ENCODE peak calls at places on chromosomes 13 and 19, in eight cellular contexts. One of them, this sample, is unnamed.

GRCh38 chr13:42794572-42795275 is 13.3 kb downstream of the FAM216B start:
- DNase-seq in gastrocnemius medialis: no peak
- DNase-seq in breast epithelium: no peak
- DNase-seq in GM12878: no peak
- DNase-seq in A549: no peak
- DNase-seq in K562: no peak
- DNase-seq in heart left ventricle: no peak
- DNase-seq in ovary: no peak
- DNase-seq in this sample: no peak

GRCh38 chr19:51784922-51785690 is 9.9 kb upstream of the FPR3 start:
- DNase-seq in breast epithelium: no peak
- DNase-seq in A549: no peak
- DNase-seq in heart left ventricle: peak
- DNase-seq in GM12878: peak
- DNase-seq in gastrocnemius medialis: peak
- DNase-seq in ovary: no peak
- DNase-seq in K562: no peak
- DNase-seq in this sample: no peak

GRCh38 chr13:99990045-99990977 is 8.7 kb downstream of the ZIC2 start:
- DNase-seq in heart left ventricle: no peak
- DNase-seq in ovary: no peak
- DNase-seq in gastrocnemius medialis: no peak
- DNase-seq in breast epithelium: no peak
- DNase-seq in K562: no peak
- DNase-seq in A549: no peak
- DNase-seq in GM12878: no peak
- DNase-seq in this sample: no peak

GRCh38 chr13:47858678-47859050 is 142.4 kb downstream of the SUCLA2 start:
- DNase-seq in breast epithelium: no peak
- DNase-seq in GM12878: no peak
- DNase-seq in ovary: no peak
- DNase-seq in heart left ventricle: no peak
- DNase-seq in A549: no peak
- DNase-seq in K562: no peak
- DNase-seq in gastrocnemius medialis: no peak
- DNase-seq in this sample: no peak

GRCh38 chr19:8391274-8392016 is 1.3 kb downstream of the RAB11B start:
- DNase-seq in gastrocnemius medialis: no peak
- DNase-seq in K562: no peak
- DNase-seq in GM12878: no peak
- DNase-seq in heart left ventricle: no peak
- DNase-seq in ovary: no peak
- DNase-seq in breast epithelium: no peak
- DNase-seq in A549: no peak
- DNase-seq in this sample: peak

GRCh38 chr13:98853791-98854191 is 101.3 kb upstream of the SLC15A1 start:
- DNase-seq in A549: no peak
- DNase-seq in breast epithelium: no peak
- DNase-seq in ovary: no peak
- DNase-seq in heart left ventricle: no peak
- DNase-seq in gastrocnemius medialis: peak
- DNase-seq in GM12878: peak
- DNase-seq in K562: no peak
- DNase-seq in this sample: peak

GRCh38 chr13:98384739-98385138 is 192.2 kb downstream of the STK24 start:
- DNase-seq in gastrocnemius medialis: no peak
- DNase-seq in ovary: no peak
- DNase-seq in heart left ventricle: no peak
- DNase-seq in breast epithelium: no peak
- DNase-seq in K562: no peak
- DNase-seq in GM12878: no peak
- DNase-seq in A549: no peak
- DNase-seq in this sample: no peak

GRCh38 chr13:33445024-33445423 is 159.5 kb upstream of the STARD13 start:
- DNase-seq in ovary: no peak
- DNase-seq in A549: no peak
- DNase-seq in GM12878: no peak
- DNase-seq in gastrocnemius medialis: no peak
- DNase-seq in breast epithelium: no peak
- DNase-seq in heart left ventricle: no peak
- DNase-seq in K562: no peak
- DNase-seq in this sample: no peak

GRCh38 chr13:61824168-61824567 is 408.5 kb upstream of the PCDH20 start:
- DNase-seq in A549: no peak
- DNase-seq in heart left ventricle: no peak
- DNase-seq in GM12878: no peak
- DNase-seq in ovary: no peak
- DNase-seq in K562: no peak
- DNase-seq in gastrocnemius medialis: no peak
- DNase-seq in breast epithelium: no peak
- DNase-seq in this sample: no peak

GRCh38 chr19:5251096-5252065 is 89.2 kb downstream of the PTPRS start:
- DNase-seq in heart left ventricle: no peak
- DNase-seq in K562: no peak
- DNase-seq in A549: no peak
- DNase-seq in ovary: no peak
- DNase-seq in GM12878: no peak
- DNase-seq in gastrocnemius medialis: no peak
- DNase-seq in breast epithelium: no peak
- DNase-seq in this sample: no peak

GRCh38 chr13:110924639-110924934 is 9.7 kb upstream of the ANKRD10 start:
- DNase-seq in gastrocnemius medialis: no peak
- DNase-seq in GM12878: no peak
- DNase-seq in heart left ventricle: no peak
- DNase-seq in ovary: no peak
- DNase-seq in breast epithelium: no peak
- DNase-seq in K562: no peak
- DNase-seq in A549: no peak
- DNase-seq in this sample: no peak

GRCh38 chr19:35986664-35987570 is 8.1 kb upstream of the SDHAF1 start:
- DNase-seq in ovary: no peak
- DNase-seq in heart left ventricle: no peak
- DNase-seq in GM12878: no peak
- DNase-seq in breast epithelium: no peak
- DNase-seq in K562: peak
- DNase-seq in gastrocnemius medialis: no peak
- DNase-seq in A549: peak
- DNase-seq in this sample: no peak

GRCh38 chr19:19260417-19260816 is 12.7 kb downstream of the TM6SF2 start:
- DNase-seq in gastrocnemius medialis: no peak
- DNase-seq in heart left ventricle: no peak
- DNase-seq in A549: no peak
- DNase-seq in breast epithelium: no peak
- DNase-seq in GM12878: no peak
- DNase-seq in ovary: no peak
- DNase-seq in K562: no peak
- DNase-seq in this sample: no peak

GRCh38 chr19:40147693-40148347 is 43.4 kb upstream of the MAP3K10 start:
- DNase-seq in heart left ventricle: no peak
- DNase-seq in breast epithelium: no peak
- DNase-seq in A549: peak
- DNase-seq in ovary: no peak
- DNase-seq in GM12878: no peak
- DNase-seq in K562: no peak
- DNase-seq in gastrocnemius medialis: no peak
- DNase-seq in this sample: no peak

GRCh38 chr13:64274481-64275217 is 2859.0 kb upstream of the PCDH20 start:
- DNase-seq in heart left ventricle: no peak
- DNase-seq in K562: peak
- DNase-seq in ovary: no peak
- DNase-seq in gastrocnemius medialis: no peak
- DNase-seq in GM12878: no peak
- DNase-seq in breast epithelium: no peak
- DNase-seq in A549: no peak
- DNase-seq in this sample: no peak

GRCh38 chr19:3304871-3305423 is 61.4 kb upstream of the NFIC start:
- DNase-seq in GM12878: peak
- DNase-seq in A549: peak
- DNase-seq in breast epithelium: peak
- DNase-seq in K562: peak
- DNase-seq in heart left ventricle: peak
- DNase-seq in gastrocnemius medialis: peak
- DNase-seq in ovary: peak
- DNase-seq in this sample: peak

GRCh38 chr13:107847406-107847805 is 367.9 kb downstream of the LIG4 start:
- DNase-seq in gastrocnemius medialis: no peak
- DNase-seq in A549: no peak
- DNase-seq in heart left ventricle: no peak
- DNase-seq in GM12878: no peak
- DNase-seq in K562: no peak
- DNase-seq in ovary: no peak
- DNase-seq in breast epithelium: no peak
- DNase-seq in this sample: no peak

GRCh38 chr13:49110122-49110831 is 109.9 kb upstream of the MLNR start:
- DNase-seq in A549: peak
- DNase-seq in GM12878: peak
- DNase-seq in ovary: peak
- DNase-seq in K562: peak
- DNase-seq in gastrocnemius medialis: peak
- DNase-seq in breast epithelium: peak
- DNase-seq in heart left ventricle: peak
- DNase-seq in this sample: peak

DNA sequence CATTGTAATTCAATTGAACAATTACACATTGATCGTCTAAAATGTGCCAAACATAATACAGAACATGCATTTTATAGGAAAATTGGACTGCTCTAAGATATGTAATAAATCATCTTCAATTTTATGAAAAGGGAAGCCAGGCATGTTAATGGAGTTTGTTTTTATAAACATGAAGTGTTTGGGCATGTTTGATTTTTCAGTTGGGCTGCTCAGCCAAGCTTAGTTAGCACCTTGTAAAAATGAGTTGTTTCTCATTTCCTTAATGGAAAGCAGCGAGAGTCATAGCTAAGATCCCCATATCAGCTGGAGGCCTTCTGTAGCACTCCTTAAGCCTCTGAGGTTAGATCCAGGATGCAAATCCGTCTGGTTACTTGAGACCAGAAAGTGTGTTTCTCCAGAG is 422.3 kb downstream of the SPRY2 start:
- DNase-seq in ovary: no peak
- DNase-seq in GM12878: no peak
- DNase-seq in heart left ventricle: no peak
- DNase-seq in gastrocnemius medialis: no peak
- DNase-seq in A549: no peak
- DNase-seq in K562: no peak
- DNase-seq in breast epithelium: no peak
- DNase-seq in this sample: no peak
- TF ChIP-seq POLR2A in ovary: no peak
- TF ChIP-seq POLR2A in GM12878: no peak
- TF ChIP-seq POLR2A in heart left ventricle: no peak
- TF ChIP-seq POLR2A in gastrocnemius medialis: no peak
- TF ChIP-seq POLR2A in A549: no peak
- TF ChIP-seq POLR2A in K562: no peak
- TF ChIP-seq POLR2A in breast epithelium: no peak
- TF ChIP-seq POLR2A in this sample: no peak

DNA sequence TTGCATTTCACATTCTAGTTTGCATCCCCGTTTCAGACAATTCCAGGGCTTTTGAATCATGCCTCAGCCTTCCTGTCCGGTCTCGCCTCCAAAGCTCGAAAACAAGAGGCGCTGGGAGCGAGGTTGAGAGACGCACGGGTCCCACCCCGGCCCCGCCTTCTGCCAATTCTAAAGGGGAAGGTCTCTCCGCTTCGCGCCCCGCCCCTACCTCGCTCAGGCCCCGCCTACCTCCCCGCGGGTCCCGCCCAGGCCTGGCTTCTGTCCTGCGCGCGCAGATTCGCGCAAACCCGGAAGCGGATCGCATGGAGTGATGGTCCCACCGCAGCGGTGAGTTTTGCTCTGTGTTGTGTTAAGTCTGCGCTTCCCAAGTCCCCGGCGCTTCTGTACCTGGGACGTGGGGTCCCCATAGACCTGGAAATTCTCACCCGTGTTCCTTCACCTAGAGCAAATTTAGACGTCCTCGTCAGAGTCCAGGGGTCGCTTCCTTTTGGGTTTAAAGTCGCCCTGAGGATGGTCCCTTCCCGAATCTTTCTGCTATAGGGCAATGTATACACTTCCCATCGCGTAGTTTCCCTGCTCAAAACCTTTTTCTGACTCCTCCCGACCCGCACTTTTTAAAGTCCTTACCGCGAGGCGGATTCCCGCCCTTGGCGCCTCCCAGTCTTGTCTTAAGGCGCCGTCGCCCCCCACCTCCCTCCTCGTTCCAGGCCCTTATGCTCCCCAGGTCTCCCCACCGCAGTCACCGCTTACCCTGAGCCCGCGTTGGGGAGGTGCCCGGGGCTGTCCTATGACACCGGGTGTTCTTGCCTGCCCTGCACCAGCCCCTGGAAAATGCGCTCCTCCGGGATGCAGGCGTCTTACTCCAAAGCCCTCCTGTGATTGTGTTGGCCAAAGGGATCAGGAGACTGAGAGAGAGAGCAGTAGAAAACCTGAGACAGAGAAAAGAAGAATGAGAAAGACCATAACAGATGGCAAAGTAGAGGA is at the start of gene ZNF845:
- DNase-seq in K562: peak
- DNase-seq in breast epithelium: peak
- DNase-seq in ovary: peak
- DNase-seq in heart left ventricle: peak
- DNase-seq in GM12878: peak
- DNase-seq in gastrocnemius medialis: peak
- DNase-seq in A549: peak
- DNase-seq in this sample: peak
- TF ChIP-seq POLR2A in K562: peak
- TF ChIP-seq POLR2A in breast epithelium: peak
- TF ChIP-seq POLR2A in ovary: no peak
- TF ChIP-seq POLR2A in heart left ventricle: peak
- TF ChIP-seq POLR2A in GM12878: peak
- TF ChIP-seq POLR2A in gastrocnemius medialis: no peak
- TF ChIP-seq POLR2A in A549: peak
- TF ChIP-seq POLR2A in this sample: no peak

GRCh38 chr13:24922390-24923304 is 158.7 kb downstream of the RNF17 start:
- DNase-seq in A549: peak
- DNase-seq in ovary: peak
- DNase-seq in GM12878: peak
- DNase-seq in gastrocnemius medialis: peak
- DNase-seq in heart left ventricle: peak
- DNase-seq in breast epithelium: peak
- DNase-seq in K562: peak
- DNase-seq in this sample: peak
- TF ChIP-seq POLR2A in A549: peak
- TF ChIP-seq POLR2A in ovary: peak
- TF ChIP-seq POLR2A in GM12878: peak
- TF ChIP-seq POLR2A in gastrocnemius medialis: peak
- TF ChIP-seq POLR2A in heart left ventricle: peak
- TF ChIP-seq POLR2A in breast epithelium: no peak
- TF ChIP-seq POLR2A in K562: peak
- TF ChIP-seq POLR2A in this sample: no peak

DNA sequence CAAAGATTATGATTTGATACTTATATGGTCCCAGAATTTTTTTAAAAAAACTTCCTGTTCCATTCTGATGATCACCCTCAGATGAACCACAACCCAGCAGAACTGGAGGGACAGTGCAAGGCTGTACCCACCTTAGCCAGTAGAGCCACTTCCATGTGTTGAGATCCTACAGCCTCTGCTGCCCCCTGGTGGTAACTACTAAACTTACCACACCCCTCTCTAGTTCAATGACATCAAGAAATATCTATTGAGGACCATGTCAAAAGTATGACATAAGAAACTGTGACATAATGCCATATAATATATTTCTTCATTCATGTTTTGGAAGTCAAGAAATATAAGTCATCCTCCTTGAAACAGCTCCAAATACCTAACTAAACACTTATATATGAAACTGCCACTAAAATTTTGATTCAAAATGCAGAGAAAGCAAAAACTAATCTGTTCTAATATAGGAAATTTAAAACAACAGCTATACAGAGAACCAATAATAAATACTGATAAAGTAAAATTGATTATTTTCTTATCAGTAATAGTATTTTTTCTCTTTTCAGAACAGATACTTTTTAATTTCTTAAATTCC is 412.6 kb downstream of the KCTD12 start:
- DNase-seq in K562: peak
- DNase-seq in ovary: peak
- DNase-seq in gastrocnemius medialis: peak
- DNase-seq in heart left ventricle: peak
- DNase-seq in GM12878: peak
- DNase-seq in A549: peak
- DNase-seq in breast epithelium: peak
- DNase-seq in this sample: peak
- TF ChIP-seq POLR2A in K562: no peak
- TF ChIP-seq POLR2A in ovary: no peak
- TF ChIP-seq POLR2A in gastrocnemius medialis: no peak
- TF ChIP-seq POLR2A in heart left ventricle: no peak
- TF ChIP-seq POLR2A in GM12878: no peak
- TF ChIP-seq POLR2A in A549: no peak
- TF ChIP-seq POLR2A in breast epithelium: no peak
- TF ChIP-seq POLR2A in this sample: no peak